ENCODE peak calls at places on chromosomes 2 and 18, in five cellular contexts. W is transverse colon, X is breast epithelium, S is stomach, F is endothelial cell of umbilical vein. Y is an unnamed sample.

GRCh38 chr2:230861564-230862255 is 3.0 kb upstream of the ITM2C start:
- DNase-seq in W (no peak), X (no peak), S (no peak), F (no peak), Y (no peak)

GRCh38 chr18:48611196-48611595 is 72.4 kb downstream of the CTIF start:
- DNase-seq in W (no peak), X (no peak), S (no peak), F (no peak), Y (no peak)

GRCh38 chr2:86360781-86361180 is 23.4 kb upstream of the REEP1 start:
- DNase-seq in W (no peak), X (no peak), S (no peak), F (no peak), Y (no peak)

GRCh38 chr18:56532176-56532840 is 106.1 kb downstream of the TXNL1 start:
- DNase-seq in W (no peak), X (no peak), S (no peak), F (no peak), Y (no peak)

GRCh38 chr2:216713691-216714411 is 18.5 kb upstream of the IGFBP5 start:
- DNase-seq in W (no peak), X (no peak), S (no peak), F (no peak), Y (no peak)

GRCh38 chr18:42706618-42707017 is 408.9 kb downstream of the RIT2 start:
- DNase-seq in W (peak), X (peak), S (no peak), F (no peak), Y (no peak)

GRCh38 chr2:101153077-101153707 is 2.0 kb upstream of the TBC1D8 start:
- DNase-seq in W (no peak), X (no peak), S (no peak), F (no peak), Y (no peak)

GRCh38 chr2:77348821-77349220 is 173.4 kb downstream of the LRRTM4 start:
- DNase-seq in W (no peak), X (no peak), S (no peak), F (no peak), Y (no peak)

GRCh38 chr2:180604077-180604476 is 376.3 kb upstream of the UBE2E3 start:
- DNase-seq in W (peak), X (no peak), S (no peak), F (peak), Y (no peak)

GRCh38 chr2:1224901-1225300 is 188.4 kb upstream of the TPO start:
- DNase-seq in W (no peak), X (no peak), S (no peak), F (no peak), Y (no peak)

GRCh38 chr2:25326326-25327013 is 15.3 kb downstream of the DNMT3A start:
- DNase-seq in W (no peak), X (no peak), S (no peak), F (no peak), Y (no peak)

GRCh38 chr2:240198226-240198625 is 57.8 kb upstream of the OTOS start:
- DNase-seq in W (no peak), X (no peak), S (peak), F (no peak), Y (no peak)

GRCh38 chr2:218367415-218368149 is 10.9 kb downstream of the CATIP start:
- DNase-seq in W (peak), X (peak), S (peak), F (peak), Y (peak)

GRCh38 chr2:240402566-240403295 is 32.7 kb upstream of the GPC1 start:
- DNase-seq in W (no peak), X (no peak), S (peak), F (no peak), Y (peak)

GRCh38 chr18:76524900-76525698 is 30.1 kb upstream of the ZNF516 start:
- DNase-seq in W (peak), X (no peak), S (no peak), F (no peak), Y (no peak)

GRCh38 chr2:239294571-239295054 is 106.2 kb downstream of the HDAC4 start:
- DNase-seq in W (peak), X (peak), S (no peak), F (no peak), Y (no peak)

GRCh38 chr2:208657468-208657867 is 250.9 kb downstream of the PTH2R start:
- DNase-seq in W (no peak), X (no peak), S (no peak), F (no peak), Y (no peak)

GRCh38 chr2:100104718-100105677 is 37.4 kb downstream of the AFF3 start:
- DNase-seq in W (no peak), X (no peak), S (peak), F (no peak), Y (peak)

GRCh38 chr18:51621103-51621969 is 423.9 kb upstream of the MEX3C start:
- DNase-seq in W (peak), X (peak), S (peak), F (peak), Y (peak)

GRCh38 chr2:100290718-100291151 is 31.6 kb downstream of the LONRF2 start:
- DNase-seq in W (no peak), X (no peak), S (no peak), F (no peak), Y (no peak)

GRCh38 chr2:35160871-35161270 is 1194.7 kb upstream of the CRIM1 start:
- DNase-seq in W (no peak), X (no peak), S (no peak), F (no peak), Y (no peak)

GRCh38 chr2:113251118-113251517 is 27.6 kb downstream of the PAX8 start:
- DNase-seq in W (peak), X (no peak), S (no peak), F (no peak), Y (no peak)

GRCh38 chr18:75293591-75293990 is 83.0 kb downstream of the TSHZ1 start:
- DNase-seq in W (no peak), X (no peak), S (no peak), F (no peak), Y (no peak)

GRCh38 chr2:229335349-229335748 is 64.3 kb upstream of the PID1 start:
- DNase-seq in W (no peak), X (no peak), S (no peak), F (no peak), Y (no peak)

GRCh38 chr2:229335877-229336346 is 64.8 kb upstream of the PID1 start:
- DNase-seq in W (no peak), X (no peak), S (no peak), F (no peak), Y (no peak)

GRCh38 chr2:229330952-229331351 is 59.9 kb upstream of the PID1 start:
- DNase-seq in W (no peak), X (no peak), S (no peak), F (no peak), Y (no peak)
- H3K27ac ChIP-seq in W (no peak), X (no peak), S (no peak), F (no peak), Y (no peak)

DNA sequence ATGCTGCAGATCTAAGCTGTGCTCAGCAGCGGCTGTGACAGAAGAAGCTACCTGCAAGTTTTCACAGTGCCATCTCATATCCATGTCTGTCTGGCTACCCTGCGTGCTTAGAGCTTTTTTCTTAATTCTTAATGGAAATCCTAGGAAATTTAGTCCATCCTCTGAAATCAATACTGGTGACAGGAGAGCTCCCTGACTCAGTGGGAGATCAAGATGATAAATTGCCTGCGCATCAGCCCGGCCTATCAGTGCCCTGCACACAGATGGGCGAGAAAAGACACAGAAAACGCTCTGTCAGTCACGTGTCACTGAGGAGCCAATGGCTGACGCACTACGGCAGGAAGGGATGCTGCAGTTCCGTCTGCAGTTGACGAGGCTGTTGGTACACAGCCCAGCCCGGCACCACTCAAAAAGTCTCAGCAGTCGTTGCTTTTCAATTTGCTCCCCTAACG is 819.6 kb upstream of the FSHR start:
- DNase-seq in W (peak), X (peak), S (peak), F (no peak), Y (no peak)
- TF ChIP-seq POLR2AphosphoS5 in W (no peak), X (no peak), S (no peak), F (no peak), Y (no peak)

GRCh38 chr2:10007921-10008808 is 35.2 kb upstream of the KLF11 start:
- DNase-seq in W (no peak), X (peak), S (no peak), F (no peak), Y (no peak)
- H3K27ac ChIP-seq in W (peak), X (no peak), S (peak), F (no peak), Y (no peak)

GRCh38 chr2:74407682-74408081 is 13.7 kb downstream of the C2orf81 start:
- DNase-seq in W (no peak), X (no peak), S (no peak), F (no peak), Y (no peak)

GRCh38 chr2:74396149-74396548 is 16.0 kb upstream of the DCTN1 start:
- DNase-seq in W (no peak), X (no peak), S (no peak), F (no peak), Y (no peak)

GRCh38 chr2:74399785-74400184 is 19.7 kb upstream of the DCTN1 start:
- DNase-seq in W (no peak), X (no peak), S (no peak), F (peak), Y (no peak)

GRCh38 chr2:74405994-74406583 is 15.3 kb downstream of the C2orf81 start:
- DNase-seq in W (no peak), X (no peak), S (no peak), F (no peak), Y (no peak)

GRCh38 chr2:74401891-74402290 is 19.5 kb downstream of the C2orf81 start:
- DNase-seq in W (no peak), X (no peak), S (no peak), F (no peak), Y (no peak)
- TF ChIP-seq POLR2AphosphoS5 in W (no peak), X (no peak), S (no peak), F (no peak), Y (no peak)

GRCh38 chr2:46460241-46460921 is 19.0 kb upstream of the TMEM247 start:
- DNase-seq in W (no peak), X (no peak), S (peak), F (no peak), Y (no peak)

GRCh38 chr2:46461716-46462171 is 17.6 kb upstream of the TMEM247 start:
- DNase-seq in W (no peak), X (no peak), S (no peak), F (no peak), Y (no peak)

GRCh38 chr2:46459694-46460093 is 19.7 kb upstream of the TMEM247 start:
- DNase-seq in W (no peak), X (no peak), S (no peak), F (no peak), Y (no peak)

GRCh38 chr2:46462936-46463335 is 16.4 kb upstream of the TMEM247 start:
- DNase-seq in W (no peak), X (no peak), S (no peak), F (no peak), Y (no peak)

GRCh38 chr2:46460991-46461715 is 18.2 kb upstream of the TMEM247 start:
- DNase-seq in W (peak), X (peak), S (peak), F (peak), Y (peak)
- H3K27ac ChIP-seq in W (peak), X (peak), S (peak), F (no peak), Y (peak)

GRCh38 chr2:117963446-117963845 is 50.4 kb downstream of the CCDC93 start:
- DNase-seq in W (no peak), X (no peak), S (no peak), F (no peak), Y (no peak)

GRCh38 chr2:117957616-117958015 is 56.3 kb downstream of the CCDC93 start:
- DNase-seq in W (no peak), X (no peak), S (no peak), F (peak), Y (no peak)

GRCh38 chr2:117958186-117958585 is 55.7 kb downstream of the CCDC93 start:
- DNase-seq in W (no peak), X (no peak), S (no peak), F (peak), Y (peak)

GRCh38 chr2:117960231-117960630 is 53.6 kb downstream of the CCDC93 start:
- DNase-seq in W (peak), X (no peak), S (no peak), F (peak), Y (no peak)

DNA sequence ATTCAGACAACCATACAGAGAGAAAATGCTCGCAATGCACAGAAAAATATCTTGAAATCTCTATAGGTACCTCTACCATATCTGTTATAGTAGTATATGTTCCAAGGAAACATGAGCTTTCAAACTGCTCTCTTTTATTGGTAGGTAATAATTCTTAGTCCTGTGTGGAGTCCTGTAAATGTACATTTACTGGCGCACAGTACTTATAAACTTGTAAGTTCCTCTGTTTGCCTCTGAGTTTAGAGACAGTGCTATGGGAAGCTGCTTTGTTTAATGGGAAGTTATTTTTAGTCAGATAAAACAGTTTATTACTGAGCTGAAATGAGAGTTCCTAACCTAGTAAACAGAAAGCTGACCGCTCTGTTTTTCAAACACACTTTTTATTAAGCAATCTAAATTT is 52.7 kb downstream of the CCDC93 start:
- DNase-seq in W (no peak), X (no peak), S (no peak), F (peak), Y (no peak)
- TF ChIP-seq POLR2AphosphoS5 in W (no peak), X (no peak), S (no peak), F (no peak), Y (no peak)

GRCh38 chr2:160871096-160871495 is 289.1 kb upstream of the TANK start:
- DNase-seq in W (no peak), X (no peak), S (no peak), F (no peak), Y (no peak)
- H3K27ac ChIP-seq in W (no peak), X (peak), S (peak), F (no peak), Y (peak)

GRCh38 chr2:191612496-191612895 is 65.4 kb upstream of the NABP1 start:
- DNase-seq in W (no peak), X (no peak), S (no peak), F (peak), Y (no peak)
- TF ChIP-seq POLR2AphosphoS5 in W (no peak), X (no peak), S (no peak), F (no peak), Y (no peak)